ENCODE peak calls at places on chromosome 6, in six cellular contexts. One of them, this sample, is unnamed.

GRCh38 chr6:73452107-73452461 is at the start of gene CGAS:
- DNase-seq in stomach: peak
- DNase-seq in A549: peak
- DNase-seq in GM10248: peak
- DNase-seq in tibial nerve: peak
- DNase-seq in cardiac muscle cell: peak
- DNase-seq in this sample: no peak

GRCh38 chr6:89023591-89024441 is 56.7 kb upstream of the PNRC1 start:
- DNase-seq in GM10248: no peak
- DNase-seq in A549: no peak
- DNase-seq in cardiac muscle cell: peak
- DNase-seq in stomach: no peak
- DNase-seq in tibial nerve: no peak
- DNase-seq in this sample: no peak

GRCh38 chr6:68059894-68060293 is 575.2 kb upstream of the ADGRB3 start:
- DNase-seq in stomach: no peak
- DNase-seq in A549: no peak
- DNase-seq in tibial nerve: no peak
- DNase-seq in GM10248: no peak
- DNase-seq in cardiac muscle cell: peak
- DNase-seq in this sample: no peak

GRCh38 chr6:158358450-158359077 is 46.3 kb downstream of the TULP4 start:
- DNase-seq in tibial nerve: no peak
- DNase-seq in cardiac muscle cell: no peak
- DNase-seq in GM10248: no peak
- DNase-seq in A549: no peak
- DNase-seq in stomach: peak
- DNase-seq in this sample: peak

GRCh38 chr6:41386594-41386993 is 51.2 kb downstream of the NCR2 start:
- DNase-seq in tibial nerve: no peak
- DNase-seq in cardiac muscle cell: no peak
- DNase-seq in stomach: no peak
- DNase-seq in A549: no peak
- DNase-seq in GM10248: no peak
- DNase-seq in this sample: no peak

GRCh38 chr6:43798688-43799444 is 28.9 kb downstream of the VEGFA start:
- DNase-seq in cardiac muscle cell: peak
- DNase-seq in A549: peak
- DNase-seq in tibial nerve: no peak
- DNase-seq in GM10248: peak
- DNase-seq in stomach: peak
- DNase-seq in this sample: no peak

GRCh38 chr6:165729307-165729936 is 66.4 kb upstream of the PDE10A start:
- DNase-seq in tibial nerve: no peak
- DNase-seq in GM10248: peak
- DNase-seq in A549: peak
- DNase-seq in cardiac muscle cell: peak
- DNase-seq in stomach: peak
- DNase-seq in this sample: no peak

GRCh38 chr6:155880905-155881304 is 425.3 kb upstream of the NOX3 start:
- DNase-seq in tibial nerve: no peak
- DNase-seq in cardiac muscle cell: peak
- DNase-seq in A549: no peak
- DNase-seq in stomach: no peak
- DNase-seq in GM10248: no peak
- DNase-seq in this sample: no peak

GRCh38 chr6:167776906-167777645 is 49.6 kb upstream of the AFDN start:
- DNase-seq in stomach: no peak
- DNase-seq in cardiac muscle cell: no peak
- DNase-seq in A549: no peak
- DNase-seq in tibial nerve: no peak
- DNase-seq in GM10248: no peak
- DNase-seq in this sample: no peak

GRCh38 chr6:36028088-36028886 is 679 bp downstream of the MAPK14 start:
- DNase-seq in stomach: peak
- DNase-seq in cardiac muscle cell: peak
- DNase-seq in A549: peak
- DNase-seq in GM10248: peak
- DNase-seq in tibial nerve: no peak
- DNase-seq in this sample: no peak

GRCh38 chr6:169158750-169159149 is 94.9 kb downstream of the THBS2 start:
- DNase-seq in GM10248: no peak
- DNase-seq in A549: no peak
- DNase-seq in tibial nerve: no peak
- DNase-seq in stomach: no peak
- DNase-seq in cardiac muscle cell: peak
- DNase-seq in this sample: no peak
- TF ChIP-seq CTCF in GM10248: no peak
- TF ChIP-seq CTCF in A549: no peak
- TF ChIP-seq CTCF in tibial nerve: no peak
- TF ChIP-seq CTCF in stomach: no peak
- TF ChIP-seq CTCF in cardiac muscle cell: peak
- TF ChIP-seq CTCF in this sample: no peak

GRCh38 chr6:39224058-39224457 is 5.2 kb downstream of the KCNK5 start:
- DNase-seq in tibial nerve: no peak
- DNase-seq in cardiac muscle cell: no peak
- DNase-seq in stomach: no peak
- DNase-seq in GM10248: no peak
- DNase-seq in A549: no peak
- DNase-seq in this sample: no peak
- TF ChIP-seq CTCF in tibial nerve: no peak
- TF ChIP-seq CTCF in cardiac muscle cell: no peak
- TF ChIP-seq CTCF in stomach: no peak
- TF ChIP-seq CTCF in GM10248: no peak
- TF ChIP-seq CTCF in A549: no peak
- TF ChIP-seq CTCF in this sample: no peak

GRCh38 chr6:5325173-5325572 is 63.9 kb downstream of the FARS2 start:
- DNase-seq in cardiac muscle cell: no peak
- DNase-seq in A549: no peak
- DNase-seq in stomach: no peak
- DNase-seq in tibial nerve: no peak
- DNase-seq in GM10248: no peak
- DNase-seq in this sample: no peak
- TF ChIP-seq CTCF in cardiac muscle cell: no peak
- TF ChIP-seq CTCF in A549: no peak
- TF ChIP-seq CTCF in stomach: no peak
- TF ChIP-seq CTCF in tibial nerve: no peak
- TF ChIP-seq CTCF in GM10248: no peak
- TF ChIP-seq CTCF in this sample: no peak

DNA sequence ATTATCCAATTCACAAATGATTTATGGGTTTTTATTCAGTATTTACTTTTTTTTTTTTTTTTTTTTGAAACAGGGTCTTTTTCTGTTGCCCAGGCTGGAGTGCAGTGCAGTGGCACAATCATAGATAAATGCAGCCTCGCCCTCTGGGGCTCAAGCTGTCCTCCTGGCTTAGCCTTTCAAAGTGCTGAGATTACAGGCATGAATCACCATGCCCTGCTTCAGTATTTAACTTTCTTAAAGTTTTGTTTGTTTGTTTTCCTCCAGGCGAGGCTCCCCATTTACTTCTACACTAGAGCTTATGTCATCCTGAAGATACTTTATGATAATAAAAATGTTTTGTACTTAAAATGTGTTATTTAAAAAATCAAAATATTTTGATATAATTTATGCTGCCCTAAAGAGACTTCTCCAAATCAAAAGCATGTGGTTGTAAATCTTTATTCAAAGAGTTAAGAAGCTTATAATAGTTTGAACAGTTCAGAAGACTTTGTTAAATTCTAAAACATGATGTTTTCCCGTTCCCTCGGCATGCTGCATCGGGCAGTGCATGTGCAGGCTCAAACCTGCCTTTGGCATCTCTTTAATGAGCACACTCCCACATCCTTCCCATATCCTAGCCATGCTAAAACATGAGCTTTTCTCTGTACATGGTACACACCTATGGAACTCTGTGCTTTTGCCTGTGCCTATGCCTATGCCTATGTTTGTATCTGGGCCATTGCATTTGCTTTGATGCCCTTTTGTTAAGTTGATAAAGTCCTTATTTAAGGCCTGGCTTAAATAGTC is 11.1 kb downstream of the SMPDL3A start:
- DNase-seq in stomach: no peak
- DNase-seq in GM10248: no peak
- DNase-seq in cardiac muscle cell: no peak
- DNase-seq in tibial nerve: no peak
- DNase-seq in A549: peak
- DNase-seq in this sample: no peak
- TF ChIP-seq CTCF in stomach: no peak
- TF ChIP-seq CTCF in GM10248: no peak
- TF ChIP-seq CTCF in cardiac muscle cell: no peak
- TF ChIP-seq CTCF in tibial nerve: no peak
- TF ChIP-seq CTCF in A549: no peak
- TF ChIP-seq CTCF in this sample: no peak

DNA sequence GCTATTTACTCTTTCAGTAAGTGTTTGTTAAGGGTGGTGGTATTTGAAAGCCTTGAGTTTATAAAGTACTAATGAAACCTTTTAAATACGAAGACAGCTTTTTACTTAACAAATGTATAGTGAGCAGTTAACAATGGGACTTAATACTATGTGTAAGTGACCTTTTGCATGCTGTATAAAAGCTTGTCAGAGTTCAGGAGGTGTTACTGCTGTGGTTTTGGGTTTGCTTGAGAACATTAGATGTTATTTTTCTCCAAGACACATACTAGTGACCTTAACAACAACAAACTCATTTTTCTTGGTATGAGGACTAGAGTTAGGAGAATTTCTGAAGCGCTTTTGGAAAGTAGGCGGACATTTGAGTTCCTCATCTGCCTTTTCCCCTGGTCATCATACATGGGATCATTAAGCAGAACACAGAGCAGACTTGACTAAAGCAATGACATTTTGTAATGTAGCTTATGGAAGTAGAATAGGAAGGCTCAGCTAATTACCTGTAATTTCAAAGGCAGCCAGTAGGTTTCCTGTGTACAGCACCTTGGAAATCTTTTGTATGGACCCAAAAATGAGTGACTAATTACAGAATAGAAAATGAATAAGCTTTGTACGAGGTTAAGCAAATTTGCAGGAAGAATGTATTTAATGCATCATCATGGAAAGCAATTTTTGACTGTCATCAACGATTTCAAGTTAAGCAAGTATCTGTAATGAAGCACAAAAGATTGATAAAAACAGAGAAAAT is 14.1 kb downstream of the CDYL start:
- DNase-seq in cardiac muscle cell: no peak
- DNase-seq in tibial nerve: no peak
- DNase-seq in stomach: no peak
- DNase-seq in A549: no peak
- DNase-seq in GM10248: no peak
- DNase-seq in this sample: no peak
- TF ChIP-seq CTCF in cardiac muscle cell: no peak
- TF ChIP-seq CTCF in tibial nerve: no peak
- TF ChIP-seq CTCF in stomach: no peak
- TF ChIP-seq CTCF in A549: no peak
- TF ChIP-seq CTCF in GM10248: peak
- TF ChIP-seq CTCF in this sample: no peak

GRCh38 chr6:37172991-37173572 is 3.1 kb downstream of the PIM1 start:
- DNase-seq in stomach: no peak
- DNase-seq in GM10248: no peak
- DNase-seq in tibial nerve: no peak
- DNase-seq in cardiac muscle cell: no peak
- DNase-seq in A549: no peak
- DNase-seq in this sample: no peak

GRCh38 chr6:37173573-37174195 is 3.7 kb downstream of the PIM1 start:
- DNase-seq in stomach: no peak
- DNase-seq in tibial nerve: no peak
- DNase-seq in cardiac muscle cell: peak
- DNase-seq in GM10248: no peak
- DNase-seq in A549: no peak
- DNase-seq in this sample: no peak

GRCh38 chr6:37170273-37171140 is 555 bp downstream of the PIM1 start:
- DNase-seq in cardiac muscle cell: peak
- DNase-seq in stomach: peak
- DNase-seq in A549: no peak
- DNase-seq in GM10248: peak
- DNase-seq in tibial nerve: no peak
- DNase-seq in this sample: no peak

GRCh38 chr6:37171141-37171969 is 1.4 kb downstream of the PIM1 start:
- DNase-seq in GM10248: peak
- DNase-seq in stomach: peak
- DNase-seq in cardiac muscle cell: peak
- DNase-seq in A549: no peak
- DNase-seq in tibial nerve: peak
- DNase-seq in this sample: no peak

GRCh38 chr6:37171970-37172812 is 2.2 kb downstream of the PIM1 start:
- DNase-seq in stomach: peak
- DNase-seq in tibial nerve: peak
- DNase-seq in GM10248: peak
- DNase-seq in cardiac muscle cell: peak
- DNase-seq in A549: peak
- DNase-seq in this sample: peak
- TF ChIP-seq CTCF in stomach: peak
- TF ChIP-seq CTCF in tibial nerve: peak
- TF ChIP-seq CTCF in GM10248: peak
- TF ChIP-seq CTCF in cardiac muscle cell: peak
- TF ChIP-seq CTCF in A549: peak
- TF ChIP-seq CTCF in this sample: peak

DNA sequence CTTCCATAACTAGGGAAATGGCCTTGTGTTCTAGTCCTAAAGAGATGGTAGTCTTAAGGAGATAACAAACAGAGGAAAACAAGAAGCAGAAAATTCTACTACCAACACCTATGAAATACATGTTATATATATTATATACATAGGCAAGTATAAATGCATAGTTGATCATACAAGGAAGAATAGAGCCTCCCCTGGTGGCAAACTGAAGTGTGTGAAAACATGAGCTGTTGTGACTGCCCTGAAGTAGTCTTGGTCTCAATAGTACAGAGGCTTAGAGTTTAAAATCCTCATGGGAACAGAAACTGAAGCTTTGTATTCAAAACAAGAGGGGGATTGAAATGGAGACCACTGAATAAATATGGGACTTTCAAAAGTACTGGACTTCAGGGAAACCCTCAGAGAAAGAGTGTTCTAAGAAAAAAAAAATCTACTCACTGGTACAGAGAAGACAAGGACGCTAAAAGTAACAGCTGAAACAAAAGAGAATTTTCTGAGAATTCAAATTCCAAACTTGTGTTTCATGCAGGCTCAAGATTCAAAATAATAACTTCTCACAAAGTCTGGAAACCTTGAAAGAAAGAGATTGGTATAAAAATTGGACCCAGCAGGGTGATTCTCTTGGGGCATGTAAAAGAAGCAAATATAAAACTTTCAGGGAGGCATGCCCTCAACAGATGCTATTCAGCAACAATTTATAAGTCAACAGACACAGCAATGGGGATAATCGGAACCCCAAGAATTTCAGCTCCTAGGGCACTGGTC is 59.7 kb upstream of the SAMD3 start:
- DNase-seq in tibial nerve: no peak
- DNase-seq in stomach: no peak
- DNase-seq in A549: no peak
- DNase-seq in GM10248: peak
- DNase-seq in cardiac muscle cell: peak
- DNase-seq in this sample: no peak
- TF ChIP-seq CTCF in tibial nerve: no peak
- TF ChIP-seq CTCF in stomach: no peak
- TF ChIP-seq CTCF in A549: no peak
- TF ChIP-seq CTCF in GM10248: peak
- TF ChIP-seq CTCF in cardiac muscle cell: peak
- TF ChIP-seq CTCF in this sample: peak